ENCODE peak calls at places on chromosomes 16 and 17, in four cellular contexts. L is thoracic aorta, E is left lung, O is cardiac muscle cell. K is an unnamed sample.
A peak's percentile ranks its signal among the peaks of the same experiment; 100 is the strongest.

GRCh38 chr16:70433456-70434103 is 5.3 kb downstream of the ST3GAL2 start:
- DNase-seq in O (no peak), L (no peak), E (no peak), K (no peak)

GRCh38 chr16:1771072-1771863 is at the start of gene NME3:
- DNase-seq in E (peak; percentile 78), L (no peak), O (peak; percentile 69), K (peak; percentile 88)

GRCh38 chr16:29808219-29808900 is 2.0 kb downstream of the MAZ start:
- DNase-seq in E (no peak), O (no peak), L (no peak), K (no peak)

GRCh38 chr16:27718767-27719445 is 169.0 kb downstream of the KATNIP start:
- DNase-seq in L (no peak), O (no peak), E (peak; percentile 26), K (no peak)

GRCh38 chr17:28812980-28813377 is 29.6 kb downstream of the FAM222B start:
- DNase-seq in L (no peak), O (no peak), E (no peak), K (no peak)

GRCh38 chr16:21226749-21227148 is 6.8 kb upstream of the ANKS4B start:
- DNase-seq in E (no peak), L (no peak), O (no peak), K (no peak)

GRCh38 chr17:79793924-79794304 is 3.0 kb downstream of the CBX8 start:
- DNase-seq in E (no peak), O (peak; percentile 78), L (no peak), K (no peak)

GRCh38 chr16:58110590-58111330 is 18.4 kb downstream of the CFAP20 start:
- DNase-seq in O (peak; percentile 43), E (no peak), L (no peak), K (no peak)

GRCh38 chr16:17149904-17150483 is 320.8 kb downstream of the XYLT1 start:
- DNase-seq in E (no peak), L (no peak), O (peak; percentile 64), K (no peak)

GRCh38 chr16:68590201-68590994 is 51.3 kb downstream of the ZFP90 start:
- DNase-seq in O (peak; percentile 83), L (no peak), E (peak; percentile 57), K (peak; percentile 77)

GRCh38 chr17:48060249-48060648 is 12.1 kb downstream of the NFE2L1 start:
- DNase-seq in L (no peak), O (no peak), E (no peak), K (no peak)

GRCh38 chr16:57810197-57811024 is 8.1 kb upstream of the KIFC3 start:
- DNase-seq in E (peak; percentile 94), L (peak; percentile 45), O (no peak), K (peak; percentile 90)

GRCh38 chr17:63611354-63611753 is 10.7 kb downstream of the TACO1 start:
- DNase-seq in L (no peak), O (no peak), E (no peak), K (no peak)

GRCh38 chr16:11632455-11632921 is 35.8 kb upstream of the SNN start:
- DNase-seq in O (peak; percentile 31), E (no peak), L (no peak), K (peak; percentile 75)

GRCh38 chr17:4261452-4261851 is 2.3 kb downstream of the ANKFY1 start:
- DNase-seq in E (no peak), O (no peak), L (no peak), K (no peak)

GRCh38 chr17:79022507-79022991 is 1.4 kb upstream of the C1QTNF1 start:
- DNase-seq in L (peak; percentile 80), E (no peak), O (no peak), K (peak; percentile 71)

GRCh38 chr16:70788668-70789161 is 12.2 kb downstream of the VAC14 start:
- DNase-seq in E (no peak), O (no peak), L (no peak), K (no peak)

GRCh38 chr17:47193931-47194481 is 4.9 kb upstream of the CDC27 start:
- DNase-seq in L (no peak), E (no peak), O (no peak), K (no peak)

GRCh38 chr16:85321856-85322271 is 209.6 kb upstream of the CIBAR2 start:
- DNase-seq in O (no peak), E (peak; percentile 83), L (peak; percentile 95), K (peak; percentile 89)

GRCh38 chr16:85029413-85029794 is 1.8 kb downstream of the KIAA0513 start:
- DNase-seq in L (no peak), E (no peak), O (no peak), K (no peak)

GRCh38 chr17:82528484-82529265 is 9.1 kb downstream of the FOXK2 start:
- DNase-seq in E (no peak), L (peak; percentile 15), O (no peak), K (peak; percentile 61)

GRCh38 chr16:87185313-87185712 is 131.9 kb downstream of the C16orf95 start:
- DNase-seq in L (no peak), O (no peak), E (no peak), K (no peak)
- TF ChIP-seq CTCF in L (no peak), O (no peak), E (no peak), K (no peak)

GRCh38 chr17:7475764-7476422 is 3.5 kb downstream of the ZBTB4 start:
- DNase-seq in E (peak; percentile 77), O (no peak), L (no peak), K (peak; percentile 70)

GRCh38 chr17:7467498-7467897 is 11.9 kb downstream of the ZBTB4 start:
- DNase-seq in O (no peak), L (no peak), E (no peak), K (no peak)

GRCh38 chr17:7468290-7468689 is 11.1 kb downstream of the ZBTB4 start:
- DNase-seq in L (no peak), O (no peak), E (no peak), K (no peak)

GRCh38 chr17:7468814-7469438 is 10.5 kb downstream of the ZBTB4 start:
- DNase-seq in E (no peak), O (no peak), L (no peak), K (no peak)

DNA sequence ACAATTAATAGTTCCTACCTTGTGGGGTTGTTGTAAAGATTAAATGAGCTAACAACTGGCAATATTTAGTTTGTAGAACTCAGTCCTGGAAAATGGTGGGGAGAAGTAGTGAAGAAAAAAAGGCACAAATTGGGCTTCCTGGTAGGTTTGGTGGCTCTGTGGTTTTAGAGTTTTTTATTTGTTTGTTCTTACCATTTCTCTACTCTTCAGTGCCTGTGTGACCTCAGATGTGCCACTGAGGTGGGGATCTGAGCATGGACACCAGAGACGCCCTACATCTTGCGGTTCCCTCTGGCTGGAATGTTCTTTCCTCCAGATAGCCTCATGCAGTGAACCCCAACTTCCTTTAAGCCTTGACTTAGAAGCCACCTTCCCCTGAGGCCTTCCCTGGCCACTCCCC is 7.7 kb downstream of the ZBTB4 start:
- DNase-seq in O (no peak), E (no peak), L (no peak), K (no peak)
- H3K4me1 ChIP-seq in O (peaks cover 16% of the 10 kb centered on the region), E (peaks cover 54% of the 10 kb centered on the region), L (peaks cover 59% of the 10 kb centered on the region), K (peaks cover 79% of the 10 kb centered on the region)

GRCh38 chr16:13935408-13935807 is 15.5 kb downstream of the ERCC4 start:
- DNase-seq in L (no peak), O (no peak), E (no peak), K (no peak)
- TF ChIP-seq CTCF in L (peak; percentile 20), O (peak; percentile 52), E (no peak), K (peak; percentile 36)

GRCh38 chr17:56313201-56313600 is 159.9 kb downstream of the ANKFN1 start:
- DNase-seq in O (no peak), E (no peak), L (no peak), K (no peak)

GRCh38 chr17:56317351-56318208 is 164.3 kb downstream of the ANKFN1 start:
- DNase-seq in L (no peak), E (no peak), O (no peak), K (no peak)

GRCh38 chr17:56316604-56317003 is 163.3 kb downstream of the ANKFN1 start:
- DNase-seq in O (no peak), E (no peak), L (no peak), K (no peak)

GRCh38 chr17:56310780-56311179 is 157.5 kb downstream of the ANKFN1 start:
- DNase-seq in E (no peak), L (no peak), O (no peak), K (no peak)

DNA sequence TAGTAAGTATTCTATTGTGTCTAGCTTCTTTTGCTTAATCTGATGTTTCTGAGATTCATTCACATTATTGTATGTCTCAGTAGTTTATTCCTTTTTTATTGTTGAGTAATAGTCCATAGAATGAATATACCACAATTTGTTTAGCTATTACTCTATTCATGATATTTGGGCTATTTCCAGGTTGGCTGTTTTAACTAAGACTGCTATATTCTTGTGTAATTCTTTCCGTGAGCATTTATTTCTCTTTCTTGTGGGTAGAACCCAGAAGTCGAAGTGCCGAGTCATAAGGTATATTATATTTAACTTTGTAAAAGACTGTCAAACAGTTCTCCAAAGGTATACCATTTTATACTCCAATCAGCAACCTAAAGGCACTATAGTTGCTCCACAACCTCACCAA is 160.8 kb downstream of the ANKFN1 start:
- DNase-seq in L (no peak), O (no peak), E (no peak), K (no peak)
- H3K4me1 ChIP-seq in L (no peaks in the 10 kb centered on the region), O (no peaks in the 10 kb centered on the region), E (peaks cover 12% of the 10 kb centered on the region), K (no peaks in the 10 kb centered on the region)

GRCh38 chr17:77400445-77400870 is 259.7 kb downstream of the SEC14L1 start:
- DNase-seq in E (no peak), L (no peak), O (peak; percentile 64), K (peak; percentile 63)
- TF ChIP-seq CTCF in E (peak; percentile 10), L (peak; percentile 30), O (peak; percentile 50), K (peak; percentile 46)

GRCh38 chr16:83810906-83811305 is 3.1 kb downstream of the HSBP1 start:
- DNase-seq in L (no peak), O (no peak), E (no peak), K (no peak)

GRCh38 chr16:83814654-83814985 is 6.8 kb downstream of the HSBP1 start:
- DNase-seq in L (no peak), O (no peak), E (no peak), K (no peak)

GRCh38 chr16:83818276-83818675 is 10.5 kb downstream of the HSBP1 start:
- DNase-seq in O (no peak), E (no peak), L (no peak), K (no peak)

GRCh38 chr16:83817022-83817421 is 9.2 kb downstream of the HSBP1 start:
- DNase-seq in O (no peak), L (no peak), E (no peak), K (no peak)

DNA sequence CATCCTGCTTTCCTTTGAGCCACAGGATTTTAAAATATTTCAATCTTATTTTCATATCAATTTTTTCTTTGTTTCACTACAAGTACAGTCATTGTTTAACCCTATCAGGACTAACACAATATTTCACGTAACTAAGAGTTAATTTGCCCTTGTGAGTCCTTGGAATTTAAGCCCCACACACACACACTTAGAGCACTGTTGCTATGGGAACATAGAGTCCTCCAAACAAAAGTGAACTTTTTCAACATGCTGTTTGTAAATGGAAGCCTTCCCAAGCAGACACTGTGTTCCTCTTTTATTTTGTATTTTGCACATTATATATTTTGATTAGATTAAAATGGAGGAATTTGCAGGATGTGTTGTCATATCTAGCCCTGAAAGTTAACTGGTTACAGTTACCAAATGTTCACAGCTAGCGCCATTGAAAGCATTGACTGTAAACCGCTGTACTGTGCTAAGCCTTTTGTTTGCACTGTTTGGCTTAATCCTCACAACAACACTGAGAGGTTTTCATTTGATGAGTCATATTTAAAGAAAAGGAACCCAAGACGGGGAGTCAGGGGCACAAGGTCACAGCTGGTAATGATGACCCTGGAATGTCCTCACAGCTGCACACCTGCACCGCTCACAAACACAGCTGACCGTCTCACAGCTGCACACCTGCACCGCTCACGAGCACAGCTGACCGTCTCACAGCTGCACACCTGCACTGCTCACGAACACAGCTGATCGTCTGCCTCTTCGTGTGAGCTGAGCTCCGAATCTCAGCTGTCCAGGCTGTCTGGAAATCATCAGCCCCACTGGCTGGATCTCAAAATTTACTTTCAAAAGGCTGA is 6.3 kb downstream of the HSBP1 start:
- DNase-seq in L (no peak), E (no peak), O (peak; percentile 63), K (no peak)
- H3K4me1 ChIP-seq in L (peaks cover 59% of the 10 kb centered on the region), E (peaks cover 30% of the 10 kb centered on the region), O (peaks cover 12% of the 10 kb centered on the region), K (peaks cover 42% of the 10 kb centered on the region)

GRCh38 chr16:89343501-89344291 is 126.2 kb downstream of the ZNF778 start:
- DNase-seq in E (no peak), O (no peak), L (no peak), K (peak; percentile 22)
- TF ChIP-seq CTCF in E (no peak), O (no peak), L (no peak), K (no peak)